ENCODE peak calls at places on chromosome 11, in seven cellular contexts. P is colonic mucosa, O is spleen, A is cardiac fibroblast, G is mammary epithelial cell, H is choroid plexus epithelial cell, Q is neural progenitor cell. F is an unnamed sample.

GRCh38 chr11:62146476-62147200 is 22.8 kb downstream of the INCENP start:
- DNase-seq in P (no peak), O (peak), A (no peak), G (no peak), H (no peak), Q (no peak), F (no peak)

GRCh38 chr11:2813141-2813908 is 72.2 kb downstream of the CDKN1C start:
- DNase-seq in P (no peak), O (peak), A (peak), G (no peak), H (peak), Q (no peak), F (peak)

GRCh38 chr11:128886401-128887119 is 4.6 kb upstream of the KCNJ5 start:
- DNase-seq in P (peak), O (no peak), A (no peak), G (no peak), H (peak), Q (peak), F (peak)

GRCh38 chr11:79926707-79927106 is 485.9 kb upstream of the TENM4 start:
- DNase-seq in P (no peak), O (no peak), A (no peak), G (no peak), H (no peak), Q (no peak), F (no peak)

GRCh38 chr11:114059278-114059983 is at the start of gene ZBTB16:
- DNase-seq in P (peak), O (peak), A (peak), G (no peak), H (peak), Q (peak), F (peak)

GRCh38 chr11:47514825-47515647 is 37.9 kb downstream of the CELF1 start:
- DNase-seq in P (no peak), O (no peak), A (peak), G (peak), H (peak), Q (no peak), F (peak)

GRCh38 chr11:102780491-102780918 is at the start of gene MMP10:
- DNase-seq in P (no peak), O (no peak), A (peak), G (peak), H (peak), Q (peak), F (peak)

GRCh38 chr11:87300640-87301381 is 263.1 kb downstream of the TMEM135 start:
- DNase-seq in P (no peak), O (no peak), A (peak), G (no peak), H (peak), Q (no peak), F (peak)

GRCh38 chr11:114399903-114400221 is 449 bp downstream of the C11orf71 start:
- DNase-seq in P (no peak), O (no peak), A (no peak), G (no peak), H (peak), Q (peak), F (peak)

GRCh38 chr11:124754710-124755109 is 2.7 kb upstream of the VSIG2 start:
- DNase-seq in P (no peak), O (no peak), A (no peak), G (no peak), H (no peak), Q (peak), F (no peak)

GRCh38 chr11:72349616-72350218 is 84.6 kb downstream of the CLPB start:
- DNase-seq in P (no peak), O (no peak), A (no peak), G (no peak), H (no peak), Q (no peak), F (no peak)

GRCh38 chr11:2202900-2203439 is 31.4 kb upstream of the TH start:
- DNase-seq in P (no peak), O (no peak), A (no peak), G (no peak), H (no peak), Q (no peak), F (no peak)

GRCh38 chr11:3128356-3129180 is 36.5 kb downstream of the OSBPL5 start:
- DNase-seq in P (no peak), O (peak), A (no peak), G (no peak), H (no peak), Q (no peak), F (no peak)

GRCh38 chr11:78200553-78200952 is 11.8 kb downstream of the USP35 start:
- DNase-seq in P (no peak), O (peak), A (no peak), G (no peak), H (no peak), Q (no peak), F (no peak)

GRCh38 chr11:63944987-63945386 is 6.2 kb downstream of the NAA40 start:
- DNase-seq in P (peak), O (no peak), A (no peak), G (no peak), H (no peak), Q (no peak), F (no peak)

DNA sequence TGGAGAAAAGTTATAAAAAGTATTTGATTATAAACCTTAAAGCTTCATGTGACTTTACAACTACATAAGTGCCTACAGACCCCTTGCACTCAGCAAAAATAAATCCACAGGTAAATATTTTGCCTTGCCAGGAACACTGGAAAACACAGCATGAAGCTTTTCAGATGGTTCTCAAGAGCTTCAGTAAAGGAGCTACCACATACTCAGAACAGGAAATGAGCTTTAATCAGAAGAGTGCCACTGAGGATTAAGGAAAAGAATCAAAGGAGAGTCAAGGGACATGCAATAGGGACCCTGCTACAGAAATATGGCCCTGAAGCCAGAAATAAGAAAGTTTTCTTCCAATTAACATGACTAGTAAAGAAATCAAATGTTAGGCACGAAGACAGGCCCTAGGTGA is 1.2 kb downstream of the CASP1 start:
- DNase-seq in P (no peak), O (no peak), A (no peak), G (no peak), H (no peak), Q (no peak), F (no peak)
- TF ChIP-seq CTCF in P (no peak), O (no peak), A (no peak), G (no peak), H (no peak), Q (no peak), F (no peak)

DNA sequence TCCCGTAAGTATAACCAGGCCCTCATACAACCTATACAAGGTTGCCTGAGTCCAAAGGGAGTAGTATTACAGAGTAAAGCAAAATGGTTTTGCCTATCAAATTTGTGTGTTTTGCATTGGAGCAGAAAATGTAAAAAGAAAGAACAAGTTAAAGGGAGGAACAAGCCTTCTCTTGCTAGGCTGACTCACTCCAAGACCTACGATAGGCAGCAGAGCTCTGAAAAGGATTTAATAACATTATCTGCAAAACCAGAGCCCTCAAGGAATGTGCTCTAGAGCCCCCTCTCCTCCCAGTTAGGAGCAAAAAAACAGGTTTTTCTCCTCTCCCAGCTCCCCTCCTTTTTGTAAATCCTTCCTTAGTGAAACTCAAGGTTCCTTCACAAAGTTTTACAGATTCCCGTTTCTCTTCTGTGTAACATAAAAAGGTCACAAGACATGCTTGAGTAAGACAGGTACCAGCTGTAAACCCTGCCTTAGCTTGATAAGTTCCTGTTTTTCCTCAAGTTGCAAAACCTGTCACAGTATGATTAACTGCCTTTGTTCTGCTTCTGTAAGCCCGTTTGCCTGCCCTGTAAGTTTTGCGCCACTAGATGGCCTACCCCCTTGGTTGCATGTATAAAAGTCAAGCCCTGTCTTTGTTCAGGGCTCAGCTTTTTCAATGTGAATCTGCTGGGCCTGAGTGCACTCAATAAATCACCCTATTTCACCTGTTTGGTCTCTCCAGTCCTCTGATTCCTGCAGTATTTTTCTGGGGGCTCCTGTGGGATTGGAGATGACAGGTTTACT is 498.2 kb downstream of the KCNA4 start:
- DNase-seq in P (no peak), O (no peak), A (peak), G (peak), H (peak), Q (peak), F (no peak)
- TF ChIP-seq CTCF in P (no peak), O (no peak), A (peak), G (peak), H (peak), Q (peak), F (no peak)

GRCh38 chr11:5210376-5210885 is 9.9 kb upstream of the OR51V1 start:
- DNase-seq in P (no peak), O (no peak), A (no peak), G (no peak), H (no peak), Q (peak), F (no peak)

GRCh38 chr11:5200582-5200981 is at the start of gene OR51V1:
- DNase-seq in P (no peak), O (no peak), A (no peak), G (no peak), H (no peak), Q (no peak), F (no peak)

GRCh38 chr11:5203366-5203765 is 2.9 kb upstream of the OR51V1 start:
- DNase-seq in P (no peak), O (no peak), A (no peak), G (no peak), H (no peak), Q (no peak), F (no peak)

GRCh38 chr11:5204787-5205186 is 4.3 kb upstream of the OR51V1 start:
- DNase-seq in P (no peak), O (no peak), A (peak), G (peak), H (peak), Q (peak), F (peak)
- TF ChIP-seq CTCF in P (no peak), O (no peak), A (peak), G (peak), H (peak), Q (peak), F (peak)

GRCh38 chr11:94183251-94183885 is 54.7 kb downstream of the PANX1 start:
- DNase-seq in P (no peak), O (no peak), A (no peak), G (no peak), H (no peak), Q (no peak), F (no peak)

GRCh38 chr11:94183886-94184264 is 55.2 kb downstream of the PANX1 start:
- DNase-seq in P (peak), O (no peak), A (peak), G (peak), H (peak), Q (peak), F (peak)

GRCh38 chr11:94184861-94185260 is 56.2 kb downstream of the PANX1 start:
- DNase-seq in P (no peak), O (no peak), A (no peak), G (no peak), H (no peak), Q (no peak), F (peak)

GRCh38 chr11:94185387-94186084 is 56.9 kb downstream of the PANX1 start:
- DNase-seq in P (no peak), O (no peak), A (peak), G (no peak), H (peak), Q (no peak), F (peak)

DNA sequence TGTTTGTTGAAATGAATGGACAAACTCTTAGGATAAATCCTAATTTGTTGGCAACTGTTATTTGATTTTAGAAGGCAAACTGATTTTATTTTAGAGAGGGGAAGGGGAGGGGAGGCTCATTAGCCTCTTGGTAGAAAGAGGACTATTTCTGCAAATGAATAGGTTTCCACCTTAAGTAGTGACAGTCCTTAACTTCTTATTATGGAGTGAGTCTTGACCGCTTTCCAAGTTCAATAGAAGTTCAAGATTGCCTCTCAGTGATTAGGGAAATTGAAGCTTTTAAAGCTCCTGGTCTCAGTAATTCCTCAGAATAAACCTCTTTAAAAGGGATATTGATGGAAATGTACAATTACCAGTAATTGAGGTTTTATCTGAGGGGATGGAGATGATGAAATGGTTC is 55.7 kb downstream of the PANX1 start:
- DNase-seq in P (no peak), O (no peak), A (no peak), G (no peak), H (no peak), Q (no peak), F (no peak)
- TF ChIP-seq CTCF in P (no peak), O (no peak), A (no peak), G (no peak), H (no peak), Q (no peak), F (no peak)

GRCh38 chr11:86208572-86208971 is 36.0 kb upstream of the EED start:
- DNase-seq in P (no peak), O (no peak), A (no peak), G (no peak), H (no peak), Q (no peak), F (no peak)

GRCh38 chr11:86206296-86206695 is 38.3 kb upstream of the EED start:
- DNase-seq in P (no peak), O (no peak), A (no peak), G (no peak), H (no peak), Q (no peak), F (no peak)

GRCh38 chr11:86204356-86204755 is 40.2 kb upstream of the EED start:
- DNase-seq in P (no peak), O (no peak), A (no peak), G (no peak), H (no peak), Q (no peak), F (no peak)

GRCh38 chr11:86207413-86207812 is 37.1 kb upstream of the EED start:
- DNase-seq in P (no peak), O (no peak), A (no peak), G (no peak), H (no peak), Q (no peak), F (no peak)

GRCh38 chr11:86205415-86206268 is 38.9 kb upstream of the EED start:
- DNase-seq in P (no peak), O (no peak), A (peak), G (no peak), H (no peak), Q (no peak), F (no peak)
- TF ChIP-seq CTCF in P (no peak), O (no peak), A (no peak), G (no peak), H (no peak), Q (no peak), F (no peak)

GRCh38 chr11:121063728-121064127 is 37.3 kb upstream of the TECTA start:
- DNase-seq in P (no peak), O (no peak), A (no peak), G (no peak), H (peak), Q (peak), F (no peak)
- TF ChIP-seq CTCF in P (no peak), O (no peak), A (peak), G (peak), H (peak), Q (peak), F (peak)

GRCh38 chr11:45083544-45084087 is 62.8 kb upstream of the PRDM11 start:
- DNase-seq in P (peak), O (no peak), A (no peak), G (no peak), H (no peak), Q (peak), F (no peak)
- TF ChIP-seq CTCF in P (no peak), O (no peak), A (peak), G (peak), H (peak), Q (peak), F (peak)

GRCh38 chr11:74443071-74443864 is 24.1 kb downstream of the KCNE3 start:
- DNase-seq in P (peak), O (no peak), A (peak), G (peak), H (peak), Q (peak), F (peak)
- TF ChIP-seq CTCF in P (no peak), O (no peak), A (peak), G (peak), H (peak), Q (no peak), F (peak)

DNA sequence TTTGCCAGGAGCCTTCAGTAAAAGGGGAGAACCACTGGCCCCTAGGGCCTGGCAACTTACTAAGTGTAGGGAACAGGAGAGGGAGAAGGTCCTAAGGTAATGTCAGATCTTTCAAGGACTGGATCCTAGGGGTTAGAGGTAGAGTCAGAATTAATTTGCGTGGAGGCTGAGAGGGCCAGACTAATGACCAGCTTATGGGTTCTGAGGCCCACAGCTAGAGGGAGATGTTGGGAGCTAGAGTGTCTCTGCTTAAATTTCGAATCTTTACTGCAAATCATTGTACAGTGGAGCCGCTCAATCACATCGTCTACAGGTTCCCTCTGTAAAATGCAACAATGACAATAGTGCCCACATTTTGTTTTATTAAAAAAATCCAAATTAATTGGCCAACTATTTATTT is 31.4 kb downstream of the CLMP start:
- DNase-seq in P (no peak), O (no peak), A (no peak), G (no peak), H (no peak), Q (no peak), F (no peak)
- TF ChIP-seq CTCF in P (no peak), O (no peak), A (peak), G (peak), H (peak), Q (peak), F (peak)

GRCh38 chr11:19345848-19346681 is 105.3 kb upstream of the E2F8 start:
- DNase-seq in P (no peak), O (peak), A (peak), G (no peak), H (peak), Q (peak), F (peak)
- TF ChIP-seq CTCF in P (no peak), O (no peak), A (no peak), G (no peak), H (peak), Q (peak), F (no peak)

F was measured in fibroblast of villous mesenchyme.